ENCODE peak calls at places on chromosome 12, in eight cellular contexts. K is pancreas; I is Caco-2; M is choroid plexus epithelial cell; V is CD8-positive, alpha-beta T cell; E is lower lobe of right lung; B is cardiac fibroblast; W is mucosa of descending colon. F is an unnamed sample.

GRCh38 chr12:60194682-60195081 is 598.9 kb downstream of the SLC16A7 start:
- DNase-seq in K (no peak), I (no peak), M (peak; percentile 59), V (no peak), E (no peak), B (peak; percentile 68), W (no peak), F (peak; percentile 50)

GRCh38 chr12:52976574-52977071 is 27.7 kb downstream of the KRT18 start:
- DNase-seq in K (no peak), I (peak; percentile 89), M (peak; percentile 63), V (no peak), E (no peak), B (no peak), W (no peak), F (peak; percentile 39)

GRCh38 chr12:57772429-57773322 is at the start of gene EEF1AKMT3:
- DNase-seq in K (peak; percentile 73), I (peak; percentile 71), M (peak; percentile 36), V (no peak), E (peak; percentile 79), B (peak; percentile 54), W (peak; percentile 82), F (peak; percentile 40)

GRCh38 chr12:51846911-51847829 is 1.3 kb downstream of the FIGNL2 start:
- DNase-seq in K (no peak), I (peak; percentile 67), M (no peak), V (peak; percentile 8), E (peak; percentile 56), B (no peak), W (peak; percentile 57), F (no peak)

GRCh38 chr12:98646165-98646764 is 1.2 kb downstream of the APAF1 start:
- DNase-seq in K (no peak), I (no peak), M (peak; percentile 43), V (no peak), E (no peak), B (peak; percentile 63), W (no peak), F (peak; percentile 29)

GRCh38 chr12:530308-530707 is 70.6 kb downstream of the B4GALNT3 start:
- DNase-seq in K (no peak), I (no peak), M (no peak), V (no peak), E (no peak), B (no peak), W (no peak), F (no peak)

GRCh38 chr12:27705263-27705662 is 5.4 kb upstream of the MRPS35 start:
- DNase-seq in K (no peak), I (peak; percentile 53), M (no peak), V (no peak), E (no peak), B (no peak), W (no peak), F (no peak)

GRCh38 chr12:38385492-38385864 is 68.9 kb downstream of the ALG10B start:
- DNase-seq in K (no peak), I (no peak), M (no peak), V (no peak), E (no peak), B (no peak), W (no peak), F (no peak)

GRCh38 chr12:7130791-7131501 is 775 bp downstream of the CLSTN3 start:
- DNase-seq in K (peak; percentile 55), I (peak; percentile 69), M (peak; percentile 63), V (no peak), E (peak; percentile 69), B (peak; percentile 35), W (peak; percentile 69), F (peak; percentile 44)

GRCh38 chr12:129830796-129831195 is 73.0 kb downstream of the TMEM132D start:
- DNase-seq in K (no peak), I (no peak), M (no peak), V (no peak), E (no peak), B (no peak), W (no peak), F (no peak)

GRCh38 chr12:50751921-50752721 is 11.8 kb upstream of the ATF1 start:
- DNase-seq in K (no peak), I (no peak), M (peak; percentile 17), V (no peak), E (no peak), B (peak; percentile 29), W (no peak), F (no peak)

GRCh38 chr12:87599459-87599858 is 429.7 kb downstream of the C12orf50 start:
- DNase-seq in K (no peak), I (no peak), M (no peak), V (no peak), E (no peak), B (no peak), W (no peak), F (no peak)

GRCh38 chr12:131364903-131365820 is 345.7 kb upstream of the SFSWAP start:
- DNase-seq in K (no peak), I (no peak), M (no peak), V (no peak), E (no peak), B (no peak), W (no peak), F (no peak)

GRCh38 chr12:71730936-71731335 is 23.7 kb upstream of the RAB21 start:
- DNase-seq in K (no peak), I (no peak), M (no peak), V (no peak), E (no peak), B (peak; percentile 18), W (no peak), F (no peak)

GRCh38 chr12:44788731-44789130 is 87.4 kb downstream of the NELL2 start:
- DNase-seq in K (no peak), I (no peak), M (no peak), V (no peak), E (no peak), B (no peak), W (no peak), F (no peak)

GRCh38 chr12:38905480-38906351 is at the start of gene CPNE8:
- DNase-seq in K (peak; percentile 56), I (peak; percentile 77), M (peak; percentile 50), V (no peak), E (peak; percentile 90), B (peak; percentile 79), W (peak; percentile 86), F (peak; percentile 81)

GRCh38 chr12:26339976-26340375 is 144.6 kb downstream of the SSPN start:
- DNase-seq in K (no peak), I (no peak), M (no peak), V (no peak), E (no peak), B (no peak), W (no peak), F (no peak)
- H3K4me3 ChIP-seq in K (no peak overlapping the region), I (no peak overlapping the region), M (no peak overlapping the region), V (no peak overlapping the region), E (no peak overlapping the region), B (no peak overlapping the region), W (no peak overlapping the region), F (no peak overlapping the region)

GRCh38 chr12:3184485-3184884 is 107.3 kb downstream of the TSPAN9 start:
- DNase-seq in K (no peak), I (no peak), M (no peak), V (no peak), E (no peak), B (no peak), W (no peak), F (no peak)
- TF ChIP-seq CTCF in K (no peak), I (no peak), M (no peak), V (no peak), E (no peak), B (no peak), W (no peak), F (no peak)

GRCh38 chr12:47874316-47874715 is 30.5 kb downstream of the VDR start:
- DNase-seq in K (no peak), I (no peak), M (no peak), V (no peak), E (no peak), B (no peak), W (no peak), F (no peak)

GRCh38 chr12:47868552-47869031 is 36.2 kb downstream of the VDR start:
- DNase-seq in K (no peak), I (no peak), M (no peak), V (no peak), E (no peak), B (no peak), W (no peak), F (no peak)

GRCh38 chr12:47868041-47868440 is 36.8 kb downstream of the VDR start:
- DNase-seq in K (no peak), I (no peak), M (peak; percentile 55), V (no peak), E (no peak), B (peak; percentile 37), W (no peak), F (peak; percentile 42)

GRCh38 chr12:47867496-47867941 is 37.3 kb downstream of the VDR start:
- DNase-seq in K (no peak), I (no peak), M (peak; percentile 90), V (no peak), E (no peak), B (peak; percentile 93), W (no peak), F (peak; percentile 90)

DNA sequence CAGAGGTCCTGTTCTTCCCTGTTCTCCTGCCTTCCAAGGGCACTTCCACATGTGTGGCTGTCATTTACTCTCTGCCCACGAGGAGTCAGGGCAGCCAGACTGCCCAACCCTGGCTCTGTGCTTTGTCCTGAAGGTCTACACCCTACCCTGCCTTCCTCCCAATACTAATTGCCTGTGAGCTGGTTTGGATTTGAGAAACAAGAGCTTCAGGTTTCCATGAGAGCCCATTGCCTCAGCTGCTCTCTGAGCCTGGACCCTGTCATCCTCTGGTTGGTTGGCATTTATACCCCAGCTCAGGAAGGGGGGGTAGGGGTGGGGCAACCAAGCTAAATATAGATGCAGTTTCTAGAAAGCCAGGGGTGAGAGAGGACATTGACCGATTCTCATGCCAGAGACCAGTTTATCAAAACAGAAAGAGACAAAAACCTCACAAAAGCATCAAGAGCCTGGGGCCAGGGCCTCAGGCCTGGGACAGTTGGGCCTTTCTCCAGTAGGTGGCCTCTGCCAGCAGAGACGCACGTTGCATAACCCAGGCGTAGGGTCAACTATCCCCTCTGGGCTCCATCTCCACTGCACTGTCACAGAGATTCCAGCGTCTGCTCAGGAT is 34.5 kb downstream of the VDR start:
- DNase-seq in K (no peak), I (peak; percentile 75), M (peak; percentile 24), V (no peak), E (no peak), B (peak; percentile 42), W (peak; percentile 56), F (peak; percentile 29)
- H3K4me3 ChIP-seq in K (no peak overlapping the region), I (no peak overlapping the region), M (no peak overlapping the region), V (no peak overlapping the region), E (no peak overlapping the region), B (no peak overlapping the region), W (no peak overlapping the region), F (no peak overlapping the region)

DNA sequence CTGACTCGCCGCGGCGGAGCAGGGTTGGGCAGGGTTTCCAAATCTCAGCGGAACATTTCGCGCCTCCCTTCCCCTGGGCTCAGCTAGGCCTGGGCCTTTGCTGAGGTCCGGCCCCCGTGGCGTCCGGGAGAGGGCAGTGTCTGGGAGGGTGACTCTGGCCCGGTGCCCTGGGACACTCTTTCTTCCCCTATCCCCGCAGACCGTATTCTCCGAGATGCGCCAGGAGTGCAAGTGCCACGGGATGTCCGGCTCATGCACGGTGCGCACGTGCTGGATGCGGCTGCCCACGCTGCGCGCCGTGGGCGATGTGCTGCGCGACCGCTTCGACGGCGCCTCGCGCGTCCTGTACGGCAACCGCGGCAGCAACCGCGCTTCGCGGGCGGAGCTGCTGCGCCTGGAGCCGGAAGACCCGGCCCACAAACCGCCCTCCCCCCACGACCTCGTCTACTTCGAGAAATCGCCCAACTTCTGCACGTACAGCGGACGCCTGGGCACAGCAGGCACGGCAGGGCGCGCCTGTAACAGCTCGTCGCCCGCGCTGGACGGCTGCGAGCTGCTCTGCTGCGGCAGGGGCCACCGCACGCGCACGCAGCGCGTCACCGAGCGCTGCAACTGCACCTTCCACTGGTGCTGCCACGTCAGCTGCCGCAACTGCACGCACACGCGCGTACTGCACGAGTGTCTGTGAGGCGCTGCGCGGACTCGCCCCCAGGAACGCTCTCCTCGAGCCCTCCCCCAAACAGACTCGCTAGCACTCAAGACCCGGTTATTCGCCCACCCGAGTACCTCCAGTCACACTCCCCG is 3.0 kb downstream of the WNT1 start:
- DNase-seq in K (no peak), I (peak; percentile 70), M (no peak), V (no peak), E (peak; percentile 57), B (no peak), W (peak; percentile 64), F (no peak)
- TF ChIP-seq CTCF in K (no peak), I (peak; percentile 47), M (no peak), V (no peak), E (peak; percentile 19), B (peak; percentile 17), W (no peak), F (no peak)